ENCODE peak calls at places on chromosomes 11 and 22, in four cellular contexts. One of them, this sample, is unnamed.

GRCh38 chr11:44627911-44628729 is 62.7 kb downstream of the CD82 start:
- DNase-seq in GM12878: no peak
- DNase-seq in endothelial cell of umbilical vein: peak; percentile 64
- DNase-seq in A549: no peak
- DNase-seq in this sample: peak; percentile 59

GRCh38 chr11:47408598-47409439 is 429 bp downstream of the SLC39A13 start:
- DNase-seq in GM12878: no peak
- DNase-seq in endothelial cell of umbilical vein: peak; percentile 84
- DNase-seq in A549: peak; percentile 38
- DNase-seq in this sample: no peak

GRCh38 chr11:85682330-85683305 is 3.4 kb downstream of the CCDC89 start:
- DNase-seq in GM12878: no peak
- DNase-seq in endothelial cell of umbilical vein: peak; percentile 57
- DNase-seq in A549: peak; percentile 27
- DNase-seq in this sample: peak; percentile 33

GRCh38 chr22:39514373-39514973 is 5.9 kb upstream of the ATF4 start:
- DNase-seq in GM12878: no peak
- DNase-seq in endothelial cell of umbilical vein: peak; percentile 41
- DNase-seq in A549: no peak
- DNase-seq in this sample: peak; percentile 72

GRCh38 chr11:3169952-3170755 is 5.0 kb upstream of the OSBPL5 start:
- DNase-seq in GM12878: no peak
- DNase-seq in endothelial cell of umbilical vein: no peak
- DNase-seq in A549: no peak
- DNase-seq in this sample: no peak

GRCh38 chr11:34899633-34900016 is 16.6 kb downstream of the APIP start:
- DNase-seq in GM12878: no peak
- DNase-seq in endothelial cell of umbilical vein: no peak
- DNase-seq in A549: peak; percentile 27
- DNase-seq in this sample: no peak

GRCh38 chr11:105181100-105181499 is 41.5 kb upstream of the CARD18 start:
- DNase-seq in GM12878: no peak
- DNase-seq in endothelial cell of umbilical vein: peak; percentile 83
- DNase-seq in A549: no peak
- DNase-seq in this sample: peak; percentile 25

GRCh38 chr22:47053013-47053864 is 290.8 kb downstream of the TBC1D22A start:
- DNase-seq in GM12878: no peak
- DNase-seq in endothelial cell of umbilical vein: no peak
- DNase-seq in A549: no peak
- DNase-seq in this sample: no peak

GRCh38 chr11:31680770-31681169 is 130.4 kb downstream of the PAX6 start:
- DNase-seq in GM12878: no peak
- DNase-seq in endothelial cell of umbilical vein: no peak
- DNase-seq in A549: no peak
- DNase-seq in this sample: no peak

GRCh38 chr11:108866781-108867180 is 201.9 kb downstream of the DDX10 start:
- DNase-seq in GM12878: no peak
- DNase-seq in endothelial cell of umbilical vein: no peak
- DNase-seq in A549: no peak
- DNase-seq in this sample: no peak

GRCh38 chr11:116062526-116063171 is 558.4 kb upstream of the CADM1 start:
- DNase-seq in GM12878: no peak
- DNase-seq in endothelial cell of umbilical vein: no peak
- DNase-seq in A549: no peak
- DNase-seq in this sample: no peak

GRCh38 chr11:115965754-115966504 is 461.7 kb upstream of the CADM1 start:
- DNase-seq in GM12878: no peak
- DNase-seq in endothelial cell of umbilical vein: no peak
- DNase-seq in A549: no peak
- DNase-seq in this sample: no peak

GRCh38 chr11:66443602-66444001 is 5.0 kb upstream of the MRPL11 start:
- DNase-seq in GM12878: no peak
- DNase-seq in endothelial cell of umbilical vein: no peak
- DNase-seq in A549: peak; percentile 59
- DNase-seq in this sample: no peak

GRCh38 chr11:41878158-41878557 is 418.7 kb upstream of the LRRC4C start:
- DNase-seq in GM12878: no peak
- DNase-seq in endothelial cell of umbilical vein: no peak
- DNase-seq in A549: peak; percentile 28
- DNase-seq in this sample: no peak

GRCh38 chr22:44693145-44693544 is 8.9 kb upstream of the PRR5 start:
- DNase-seq in GM12878: no peak
- DNase-seq in endothelial cell of umbilical vein: no peak
- DNase-seq in A549: no peak
- DNase-seq in this sample: no peak

GRCh38 chr11:6321961-6322362 is 1.7 kb upstream of the CAVIN3 start:
- DNase-seq in GM12878: no peak
- DNase-seq in endothelial cell of umbilical vein: peak; percentile 68
- DNase-seq in A549: no peak
- DNase-seq in this sample: no peak

GRCh38 chr11:2268911-2269600 is 1.3 kb downstream of the ASCL2 start:
- DNase-seq in GM12878: no peak
- DNase-seq in endothelial cell of umbilical vein: no peak
- DNase-seq in A549: no peak
- DNase-seq in this sample: peak; percentile 23

GRCh38 chr11:123798513-123799252 is 7.5 kb downstream of the OR6M1 start:
- DNase-seq in GM12878: no peak
- DNase-seq in endothelial cell of umbilical vein: no peak
- DNase-seq in A549: no peak
- DNase-seq in this sample: no peak

GRCh38 chr11:55357560-55358184 is 10.1 kb upstream of the OR4A15 start:
- DNase-seq in GM12878: no peak
- DNase-seq in endothelial cell of umbilical vein: no peak
- DNase-seq in A549: peak; percentile 12
- DNase-seq in this sample: no peak

GRCh38 chr11:75421035-75421602 is 11.9 kb downstream of the KLHL35 start:
- DNase-seq in GM12878: no peak
- DNase-seq in endothelial cell of umbilical vein: no peak
- DNase-seq in A549: no peak
- DNase-seq in this sample: no peak

GRCh38 chr22:24703101-24703500 is 71.4 kb downstream of the PIWIL3 start:
- DNase-seq in GM12878: no peak
- DNase-seq in endothelial cell of umbilical vein: no peak
- DNase-seq in A549: no peak
- DNase-seq in this sample: no peak

GRCh38 chr11:128894296-128894681 is 3.1 kb downstream of the KCNJ5 start:
- DNase-seq in GM12878: no peak
- DNase-seq in endothelial cell of umbilical vein: no peak
- DNase-seq in A549: no peak
- DNase-seq in this sample: no peak

GRCh38 chr22:31954535-31955326 is 10.4 kb downstream of the YWHAH start:
- DNase-seq in GM12878: no peak
- DNase-seq in endothelial cell of umbilical vein: no peak
- DNase-seq in A549: no peak
- DNase-seq in this sample: no peak

GRCh38 chr11:10307022-10307410 is 2.1 kb downstream of the ADM start:
- DNase-seq in GM12878: no peak
- DNase-seq in endothelial cell of umbilical vein: no peak
- DNase-seq in A549: peak; percentile 85
- DNase-seq in this sample: no peak

GRCh38 chr11:111046291-111046690 is 199.2 kb upstream of the POU2AF2 start:
- DNase-seq in GM12878: no peak
- DNase-seq in endothelial cell of umbilical vein: no peak
- DNase-seq in A549: no peak
- DNase-seq in this sample: no peak

GRCh38 chr11:120235024-120235628 is 4.8 kb upstream of the POU2F3 start:
- DNase-seq in GM12878: no peak
- DNase-seq in endothelial cell of umbilical vein: peak; percentile 56
- DNase-seq in A549: peak; percentile 68
- DNase-seq in this sample: no peak

GRCh38 chr11:120239713-120240640 is at the start of gene POU2F3:
- DNase-seq in GM12878: no peak
- DNase-seq in endothelial cell of umbilical vein: no peak
- DNase-seq in A549: no peak
- DNase-seq in this sample: no peak

GRCh38 chr11:120238968-120239620 is 846 bp upstream of the POU2F3 start:
- DNase-seq in GM12878: no peak
- DNase-seq in endothelial cell of umbilical vein: no peak
- DNase-seq in A549: no peak
- DNase-seq in this sample: no peak

GRCh38 chr11:120233207-120233803 is 6.6 kb upstream of the POU2F3 start:
- DNase-seq in GM12878: no peak
- DNase-seq in endothelial cell of umbilical vein: no peak
- DNase-seq in A549: no peak
- DNase-seq in this sample: no peak

DNA sequence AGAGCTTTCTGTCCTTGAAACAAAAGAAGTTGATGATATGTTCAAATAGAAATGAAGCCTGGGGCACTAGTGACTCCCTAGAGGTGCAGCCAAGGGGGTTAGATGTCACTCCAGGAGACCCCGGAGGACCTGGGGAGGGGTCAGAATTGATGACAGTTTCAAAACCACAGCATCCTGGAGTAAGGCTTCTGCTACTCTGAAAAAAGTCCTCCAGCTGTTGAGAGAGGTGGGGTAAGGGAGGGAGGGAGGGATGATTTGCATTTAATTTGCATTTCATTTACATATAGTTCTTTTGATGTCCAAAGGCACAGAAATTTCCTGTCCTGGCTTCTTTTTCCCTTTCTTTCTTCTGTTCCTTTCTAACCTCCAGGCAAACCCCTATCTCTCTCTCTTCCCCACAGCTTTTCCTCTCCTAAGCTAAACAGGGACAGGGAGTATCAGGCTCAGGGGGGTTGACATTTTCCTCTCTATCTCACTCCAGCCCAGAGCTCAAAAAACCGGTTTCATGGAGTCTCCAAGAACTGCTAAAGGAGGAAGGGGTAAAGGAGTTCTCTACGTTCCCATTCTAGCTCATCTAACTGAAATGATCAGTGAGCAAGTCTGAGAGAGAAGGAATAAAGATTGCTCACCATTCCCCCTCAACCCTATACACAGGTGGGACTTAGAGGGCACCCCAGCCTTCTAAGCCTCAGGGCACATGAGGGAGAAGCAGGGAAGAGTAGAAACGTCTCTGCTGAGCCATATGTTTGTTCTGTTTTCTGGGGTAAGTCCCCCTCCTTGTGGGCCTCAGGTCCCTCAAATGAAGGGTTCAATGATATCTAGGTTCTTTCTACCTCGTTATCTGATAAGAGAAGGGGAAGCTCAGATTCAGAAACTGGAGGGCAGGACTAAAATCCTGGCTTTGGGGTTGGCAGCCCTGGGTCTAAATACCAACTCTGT is 3.5 kb upstream of the POU2F3 start:
- DNase-seq in GM12878: no peak
- DNase-seq in endothelial cell of umbilical vein: no peak
- DNase-seq in A549: peak; percentile 8
- DNase-seq in this sample: no peak
- TF ChIP-seq POLR2A in GM12878: no peak
- TF ChIP-seq POLR2A in endothelial cell of umbilical vein: peak; percentile 79
- TF ChIP-seq POLR2A in A549: no peak
- TF ChIP-seq POLR2A in this sample: no peak

DNA sequence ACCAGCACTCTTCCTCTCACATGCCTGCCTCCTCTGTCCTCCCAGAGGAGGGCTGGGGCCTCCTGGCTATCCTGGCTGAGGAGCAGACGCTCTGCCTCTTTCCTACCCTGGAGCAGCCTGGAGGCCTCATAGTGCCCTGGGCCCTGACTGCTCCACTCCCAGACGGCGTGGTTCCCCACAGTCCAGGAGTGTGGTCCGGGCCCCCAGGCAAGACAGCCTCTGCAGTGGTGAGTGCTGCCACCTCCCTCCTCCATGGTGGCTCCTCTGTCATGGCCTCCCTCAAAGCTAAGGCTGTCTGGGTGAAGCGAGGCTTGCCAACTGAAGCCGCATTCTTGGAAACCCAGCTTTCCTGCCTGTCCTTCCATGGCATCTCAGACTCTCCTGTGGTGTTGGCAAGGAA is 19.8 kb downstream of the GAB4 start:
- DNase-seq in GM12878: no peak
- DNase-seq in endothelial cell of umbilical vein: no peak
- DNase-seq in A549: no peak
- DNase-seq in this sample: no peak
- H3K9me3 ChIP-seq in GM12878: no peaks in the 10 kb centered on the region
- H3K9me3 ChIP-seq in endothelial cell of umbilical vein: no peaks in the 10 kb centered on the region
- H3K9me3 ChIP-seq in A549: no peaks in the 10 kb centered on the region
- H3K9me3 ChIP-seq in this sample: peaks cover 17% of the 10 kb centered on the region

GRCh38 chr11:621838-622237 is 2.9 kb downstream of the CDHR5 start:
- DNase-seq in GM12878: no peak
- DNase-seq in endothelial cell of umbilical vein: no peak
- DNase-seq in A549: no peak
- DNase-seq in this sample: no peak

GRCh38 chr11:625636-626319 is 1.0 kb upstream of the CDHR5 start:
- DNase-seq in GM12878: no peak
- DNase-seq in endothelial cell of umbilical vein: no peak
- DNase-seq in A549: no peak
- DNase-seq in this sample: no peak

GRCh38 chr11:624705-625635 is at the start of gene CDHR5:
- DNase-seq in GM12878: no peak
- DNase-seq in endothelial cell of umbilical vein: no peak
- DNase-seq in A549: no peak
- DNase-seq in this sample: no peak

GRCh38 chr11:623349-623869 is 1.3 kb downstream of the CDHR5 start:
- DNase-seq in GM12878: no peak
- DNase-seq in endothelial cell of umbilical vein: no peak
- DNase-seq in A549: no peak
- DNase-seq in this sample: no peak

GRCh38 chr11:623999-624704 is 603 bp downstream of the CDHR5 start:
- DNase-seq in GM12878: no peak
- DNase-seq in endothelial cell of umbilical vein: no peak
- DNase-seq in A549: peak; percentile 74
- DNase-seq in this sample: no peak
- TF ChIP-seq POLR2A in GM12878: no peak
- TF ChIP-seq POLR2A in endothelial cell of umbilical vein: no peak
- TF ChIP-seq POLR2A in A549: no peak
- TF ChIP-seq POLR2A in this sample: no peak

GRCh38 chr11:281486-282161 is 3.4 kb downstream of the NLRP6 start:
- DNase-seq in GM12878: no peak
- DNase-seq in endothelial cell of umbilical vein: no peak
- DNase-seq in A549: no peak
- DNase-seq in this sample: no peak
- H3K9me3 ChIP-seq in GM12878: no peaks in the 10 kb centered on the region
- H3K9me3 ChIP-seq in endothelial cell of umbilical vein: no peaks in the 10 kb centered on the region
- H3K9me3 ChIP-seq in A549: no peaks in the 10 kb centered on the region
- H3K9me3 ChIP-seq in this sample: no peaks in the 10 kb centered on the region

DNA sequence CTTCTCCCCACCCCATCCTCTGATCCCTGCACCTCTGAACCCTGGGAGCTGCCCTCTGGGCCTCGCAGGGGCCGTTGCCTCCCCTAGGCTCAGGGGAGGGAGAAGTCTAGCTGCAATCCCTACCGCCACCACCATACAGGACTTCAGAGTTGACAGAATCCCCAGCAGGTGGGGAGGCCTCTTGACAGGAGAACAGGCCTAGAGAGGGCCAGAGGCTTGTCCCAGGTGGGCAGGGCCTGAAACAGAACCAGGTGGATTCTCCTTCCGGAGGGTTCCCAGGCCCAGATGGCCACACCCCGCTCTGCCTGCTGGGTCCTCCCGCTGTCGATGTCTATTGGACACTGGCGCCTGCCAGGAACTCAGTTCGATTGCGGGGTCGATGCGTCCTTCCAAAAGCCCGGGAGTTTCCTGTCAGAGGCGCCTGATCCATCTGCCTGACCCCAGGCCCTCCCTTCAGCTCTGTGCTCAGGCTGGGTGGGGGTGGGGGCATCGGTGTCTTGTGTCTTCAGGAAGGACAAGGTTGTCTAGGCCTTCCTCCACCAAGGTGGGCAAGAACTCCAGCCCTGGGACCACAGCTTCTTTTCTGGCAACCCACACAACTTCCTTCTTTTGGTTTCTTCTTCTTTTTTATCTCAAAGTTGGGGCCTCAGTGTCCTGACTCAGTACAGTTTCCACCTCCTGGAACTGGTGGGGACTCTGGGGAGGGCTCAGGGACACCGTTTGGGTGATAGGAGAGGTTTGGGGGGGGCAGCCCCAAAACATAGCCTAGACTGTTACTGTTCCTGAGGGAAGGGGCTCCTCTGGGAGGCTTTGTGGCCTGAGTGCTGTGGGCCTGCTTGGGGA is 6.4 kb downstream of the STARD10 start:
- DNase-seq in GM12878: no peak
- DNase-seq in endothelial cell of umbilical vein: no peak
- DNase-seq in A549: no peak
- DNase-seq in this sample: no peak
- TF ChIP-seq POLR2A in GM12878: no peak
- TF ChIP-seq POLR2A in endothelial cell of umbilical vein: no peak
- TF ChIP-seq POLR2A in A549: no peak
- TF ChIP-seq POLR2A in this sample: no peak